ENCODE peak calls at places on chromosomes 13 and 19, in five cellular contexts. G, Y, D, C and S are unnamed samples.

GRCh38 chr19:17205237-17206140 is 9.7 kb upstream of the USE1 start:
- DNase-seq in D (peak), G (peak), C (peak), Y (peak), S (peak)

GRCh38 chr19:17841371-17841809 is 6.4 kb downstream of the JAK3 start:
- DNase-seq in C (no peak), Y (no peak), G (no peak), D (no peak), S (no peak)

GRCh38 chr13:57045816-57046691 is 94.7 kb upstream of the PRR20A start:
- DNase-seq in G (no peak), D (no peak), Y (no peak), C (no peak), S (no peak)

GRCh38 chr19:9793051-9793591 is 24.6 kb upstream of the ZNF846 start:
- DNase-seq in G (no peak), C (peak), D (peak), Y (peak), S (peak)

GRCh38 chr13:25406377-25406776 is 34.6 kb downstream of the ATP8A2 start:
- DNase-seq in C (peak), D (no peak), Y (peak), G (no peak), S (peak)

GRCh38 chr13:57763689-57764088 is 132.1 kb downstream of the PCDH17 start:
- DNase-seq in C (no peak), Y (no peak), G (no peak), D (no peak), S (no peak)

GRCh38 chr13:111022886-111023285 is 92.2 kb upstream of the ARHGEF7 start:
- DNase-seq in D (no peak), G (no peak), Y (no peak), C (no peak), S (no peak)

GRCh38 chr13:40981361-40981760 is 37.8 kb downstream of the ELF1 start:
- DNase-seq in Y (no peak), C (no peak), D (no peak), G (no peak), S (peak)

GRCh38 chr19:47280183-47280797 is 5.6 kb downstream of the INAFM1 start:
- DNase-seq in Y (peak), D (no peak), C (peak), G (no peak), S (peak)

GRCh38 chr19:47729799-47730520 is 15.4 kb upstream of the NOP53 start:
- DNase-seq in Y (peak), D (peak), G (no peak), C (peak), S (no peak)

GRCh38 chr13:66312312-66313087 is 917.6 kb downstream of the PCDH9 start:
- DNase-seq in D (no peak), Y (no peak), G (peak), C (no peak), S (no peak)

GRCh38 chr19:45136507-45137178 is 24.1 kb downstream of the NKPD1 start:
- DNase-seq in Y (no peak), C (no peak), G (no peak), D (no peak), S (peak)

GRCh38 chr13:35818577-35819165 is 312.5 kb downstream of the DCLK1 start:
- DNase-seq in Y (peak), G (peak), D (no peak), C (peak), S (peak)

GRCh38 chr13:90272356-90272755 is 1075.1 kb upstream of the MIR17HG start:
- DNase-seq in G (peak), C (no peak), D (no peak), Y (no peak), S (no peak)

GRCh38 chr19:57362997-57363705 is at the start of the genes TRAPPC2B and ZNF547:
- DNase-seq in G (peak), D (peak), C (peak), Y (peak), S (peak)

GRCh38 chr19:4075373-4075772 is 8.7 kb upstream of the ZBTB7A start:
- DNase-seq in G (no peak), Y (no peak), C (no peak), D (no peak), S (no peak)

GRCh38 chr19:29531458-29532025 is 5.7 kb downstream of the VSTM2B start:
- DNase-seq in D (no peak), G (no peak), Y (no peak), C (no peak), S (no peak)

DNA sequence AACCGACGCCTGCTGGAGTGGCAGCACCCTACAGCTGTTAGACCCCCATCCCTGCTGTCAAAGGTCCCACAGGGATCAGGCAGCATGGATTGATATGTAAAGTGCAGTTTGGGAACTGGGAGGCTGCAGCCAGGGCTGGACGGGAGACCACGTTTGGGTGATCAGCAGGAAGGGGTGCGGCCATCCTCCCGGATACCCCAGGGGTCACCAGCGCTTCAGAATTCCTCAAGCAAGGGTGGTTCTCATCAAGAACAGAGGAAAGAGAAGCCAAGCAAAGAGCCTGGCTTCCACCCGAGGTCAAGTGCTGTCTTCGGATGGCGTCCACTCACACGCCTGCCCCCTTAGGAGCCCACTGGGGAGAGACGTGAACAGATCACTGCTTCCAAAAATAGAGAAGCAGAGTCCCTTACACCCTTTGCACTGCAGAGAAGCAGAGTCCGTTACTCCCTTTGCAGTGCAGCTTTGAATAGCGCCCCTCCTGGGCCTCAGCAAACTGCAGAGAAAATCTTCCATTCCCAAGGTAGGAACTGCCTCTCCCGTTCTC is 35.5 kb downstream of the DHRS12 start:
- DNase-seq in Y (peak), C (no peak), D (no peak), G (no peak), S (no peak)
- TF ChIP-seq CTCF in Y (peak), C (no peak), D (no peak), G (no peak), S (no peak)

GRCh38 chr19:38850976-38851621 is 1.3 kb upstream of the HNRNPL start:
- DNase-seq in C (peak), Y (peak), D (peak), G (no peak), S (no peak)
- TF ChIP-seq CTCF in C (no peak), Y (no peak), D (no peak), G (no peak), S (no peak)

GRCh38 chr19:31255863-31256600 is 93.2 kb downstream of the TSHZ3 start:
- DNase-seq in G (no peak), C (no peak), D (no peak), Y (no peak), S (no peak)
- TF ChIP-seq CTCF in G (no peak), C (no peak), D (no peak), Y (no peak), S (no peak)

GRCh38 chr13:98348476-98348875 is 171.4 kb upstream of the RNF113B start:
- DNase-seq in G (peak), Y (no peak), D (no peak), C (no peak), S (no peak)

GRCh38 chr13:98352226-98352625 is 175.2 kb upstream of the RNF113B start:
- DNase-seq in C (no peak), G (no peak), Y (no peak), D (no peak), S (no peak)

GRCh38 chr13:98351636-98352035 is 174.6 kb upstream of the RNF113B start:
- DNase-seq in D (no peak), C (no peak), G (no peak), Y (no peak), S (no peak)

GRCh38 chr13:98350746-98351330 is 173.8 kb upstream of the RNF113B start:
- DNase-seq in G (no peak), D (no peak), Y (no peak), C (no peak), S (no peak)

DNA sequence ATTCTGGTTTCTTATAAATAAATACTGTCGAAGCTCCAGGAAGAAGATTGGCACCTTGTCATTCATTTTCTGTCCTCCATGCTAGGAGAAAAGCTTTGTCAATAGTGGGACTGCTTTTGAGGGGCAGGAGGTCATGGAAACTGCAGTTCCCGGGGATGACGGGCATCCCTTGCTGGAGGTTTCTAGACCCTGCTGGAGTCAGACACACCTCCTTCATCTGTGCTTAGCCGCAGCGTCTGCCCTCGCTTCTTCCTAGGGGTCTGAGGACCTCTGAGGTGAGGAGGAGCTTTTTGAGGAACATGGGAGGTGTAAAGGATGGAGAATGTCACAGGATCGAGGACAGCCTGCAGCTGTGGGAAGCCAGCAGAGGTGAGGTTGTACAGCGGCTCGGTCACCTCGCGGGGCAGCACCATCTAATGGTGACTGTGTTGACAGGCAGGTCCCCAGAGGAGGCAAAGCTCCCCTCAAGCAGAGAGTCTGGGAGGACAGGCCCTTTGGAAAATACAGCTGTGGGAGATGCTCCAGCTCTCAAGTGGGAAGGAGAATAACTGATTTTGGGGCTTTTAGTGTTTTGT is 172.7 kb upstream of the RNF113B start:
- DNase-seq in G (no peak), Y (peak), D (no peak), C (peak), S (peak)
- TF ChIP-seq CTCF in G (no peak), Y (peak), D (no peak), C (peak), S (peak)

DNA sequence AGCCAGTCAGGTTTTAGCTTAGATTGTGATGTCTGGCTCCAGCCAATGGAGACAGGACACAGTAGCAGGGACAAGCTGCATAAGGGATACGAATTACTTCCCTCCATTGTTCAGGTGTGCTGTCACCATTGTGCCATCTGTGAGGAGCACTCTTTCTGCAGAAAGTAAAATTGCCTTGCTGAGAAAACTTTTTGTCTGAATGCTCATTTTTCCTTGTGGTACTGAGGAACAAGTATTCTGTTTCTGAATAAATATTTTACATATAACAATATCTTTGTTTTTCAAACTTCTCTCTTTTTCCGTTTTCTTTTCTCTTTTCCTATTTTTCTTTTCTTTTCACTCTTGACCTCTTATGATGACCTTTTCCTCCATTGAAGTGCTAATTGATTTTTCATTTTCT is 10.2 kb downstream of the SLC10A2 start:
- DNase-seq in G (no peak), C (no peak), Y (no peak), D (no peak), S (peak)
- TF ChIP-seq CTCF in G (no peak), C (no peak), Y (no peak), D (no peak), S (no peak)

GRCh38 chr13:101453784-101454201 is 1.3 kb downstream of the ITGBL1 start:
- DNase-seq in C (no peak), Y (peak), G (no peak), D (no peak), S (no peak)
- TF ChIP-seq CTCF in C (no peak), Y (peak), G (peak), D (peak), S (no peak)

GRCh38 chr13:94112731-94113130 is 366.8 kb downstream of the DCT start:
- DNase-seq in C (no peak), Y (no peak), G (no peak), D (no peak), S (no peak)
- TF ChIP-seq CTCF in C (no peak), Y (peak), G (peak), D (no peak), S (no peak)

DNA sequence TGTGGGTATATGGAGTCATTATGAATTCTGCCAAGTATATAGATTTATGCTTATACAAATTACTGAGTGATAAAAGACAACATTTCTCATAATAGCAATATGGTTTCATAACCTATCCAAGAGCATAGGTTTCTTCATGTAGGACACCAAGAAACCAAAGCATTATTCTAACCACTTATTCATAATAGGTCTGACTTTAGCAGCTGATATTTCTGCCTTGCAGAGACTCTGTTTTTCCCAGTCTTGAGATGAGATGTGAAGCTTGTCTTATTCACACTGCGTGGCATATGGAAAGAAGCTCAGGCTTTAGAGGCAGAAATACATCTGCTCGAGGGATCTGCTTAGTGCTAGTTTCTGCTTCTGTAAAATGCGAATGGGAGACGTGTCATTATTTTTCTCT is 231.9 kb upstream of the SPRY2 start:
- DNase-seq in C (no peak), D (no peak), G (no peak), Y (no peak), S (no peak)
- TF ChIP-seq CTCF in C (no peak), D (no peak), G (no peak), Y (no peak), S (no peak)

GRCh38 chr13:101919541-101920306 is 467.2 kb downstream of the ITGBL1 start:
- DNase-seq in C (no peak), G (no peak), Y (peak), D (no peak), S (no peak)

GRCh38 chr13:101917475-101917810 is 465.0 kb downstream of the ITGBL1 start:
- DNase-seq in Y (peak), G (no peak), D (no peak), C (no peak), S (no peak)

GRCh38 chr13:101916758-101917474 is 464.4 kb downstream of the ITGBL1 start:
- DNase-seq in C (no peak), Y (peak), D (no peak), G (no peak), S (no peak)

GRCh38 chr13:101916108-101916757 is 463.8 kb downstream of the ITGBL1 start:
- DNase-seq in G (no peak), C (no peak), Y (peak), D (no peak), S (no peak)

GRCh38 chr13:101917833-101918755 is 465.6 kb downstream of the ITGBL1 start:
- DNase-seq in D (no peak), Y (peak), G (no peak), C (no peak), S (no peak)
- TF ChIP-seq CTCF in D (no peak), Y (no peak), G (no peak), C (no peak), S (no peak)